ENCODE peak calls at places on chromosomes 3 and 15, in six cellular contexts. D, C, L, F, S and R are unnamed samples.

GRCh38 chr15:31058236-31058962 is 43.1 kb downstream of the TRPM1 start:
- DNase-seq in D (no peak), C (no peak), L (no peak), F (no peak), S (no peak), R (no peak)

GRCh38 chr15:20351448-20351961 is 190.1 kb downstream of the GOLGA6L6 start:
- DNase-seq in D (no peak), C (no peak), L (no peak), F (no peak), S (no peak), R (no peak)

GRCh38 chr3:107082527-107082926 is 294.7 kb upstream of the CCDC54 start:
- DNase-seq in D (no peak), C (no peak), L (no peak), F (no peak), S (no peak), R (no peak)

GRCh38 chr15:73851679-73852078 is 21.7 kb upstream of the TBC1D21 start:
- DNase-seq in D (no peak), C (peak), L (peak), F (peak), S (no peak), R (no peak)

GRCh38 chr3:187795207-187795960 is 50.1 kb upstream of the BCL6 start:
- DNase-seq in D (no peak), C (no peak), L (no peak), F (no peak), S (no peak), R (peak)

GRCh38 chr15:68352401-68353062 is 75.0 kb downstream of the FEM1B start:
- DNase-seq in D (peak), C (no peak), L (no peak), F (no peak), S (no peak), R (no peak)

GRCh38 chr3:120153294-120153693 is 59.0 kb upstream of the GSK3B start:
- DNase-seq in D (no peak), C (no peak), L (no peak), F (peak), S (no peak), R (no peak)

GRCh38 chr3:33392703-33393125 is 47.5 kb downstream of the UBP1 start:
- DNase-seq in D (no peak), C (no peak), L (no peak), F (no peak), S (no peak), R (no peak)

GRCh38 chr3:175246234-175246633 is 387.1 kb downstream of the NAALADL2 start:
- DNase-seq in D (no peak), C (no peak), L (no peak), F (no peak), S (no peak), R (no peak)

GRCh38 chr3:156802827-156803606 is 23.1 kb upstream of the LEKR1 start:
- DNase-seq in D (no peak), C (no peak), L (no peak), F (peak), S (no peak), R (no peak)

GRCh38 chr3:111473550-111473949 is 68.4 kb upstream of the CD96 start:
- DNase-seq in D (no peak), C (no peak), L (no peak), F (peak), S (no peak), R (no peak)

GRCh38 chr3:66437341-66437929 is 63.4 kb downstream of the LRIG1 start:
- DNase-seq in D (no peak), C (no peak), L (no peak), F (no peak), S (no peak), R (no peak)

GRCh38 chr3:77324115-77324514 is 284.2 kb downstream of the ROBO2 start:
- DNase-seq in D (no peak), C (no peak), L (no peak), F (no peak), S (no peak), R (no peak)

GRCh38 chr15:72423256-72423655 is 25.2 kb downstream of the TMEM202 start:
- DNase-seq in D (no peak), C (no peak), L (no peak), F (no peak), S (no peak), R (no peak)

GRCh38 chr3:56019490-56019889 is 448.8 kb downstream of the ERC2 start:
- DNase-seq in D (no peak), C (no peak), L (no peak), F (no peak), S (no peak), R (no peak)

GRCh38 chr3:13233487-13234154 is 160.4 kb upstream of the IQSEC1 start:
- DNase-seq in D (no peak), C (no peak), L (no peak), F (no peak), S (no peak), R (no peak)

GRCh38 chr3:30347679-30348216 is 258.7 kb upstream of the TGFBR2 start:
- DNase-seq in D (no peak), C (no peak), L (peak), F (no peak), S (no peak), R (no peak)

GRCh38 chr3:186248850-186249249 is 113.2 kb downstream of the DGKG start:
- DNase-seq in D (no peak), C (no peak), L (no peak), F (no peak), S (no peak), R (no peak)

GRCh38 chr3:100399341-100400071 is 1.4 kb downstream of the TOMM70 start:
- DNase-seq in D (no peak), C (no peak), L (no peak), F (no peak), S (no peak), R (no peak)

GRCh38 chr15:60358935-60359672 is 38.7 kb downstream of the ANXA2 start:
- DNase-seq in D (no peak), C (no peak), L (no peak), F (no peak), S (no peak), R (no peak)

GRCh38 chr15:101288905-101289513 is 6.0 kb downstream of the SNRPA1 start:
- DNase-seq in D (peak), C (no peak), L (peak), F (peak), S (no peak), R (peak)

GRCh38 chr3:136193273-136194043 is 2.7 kb downstream of the MSL2 start:
- DNase-seq in D (peak), C (no peak), L (no peak), F (peak), S (no peak), R (no peak)

GRCh38 chr3:181487236-181487978 is 224.3 kb upstream of the SOX2 start:
- DNase-seq in D (no peak), C (no peak), L (no peak), F (no peak), S (no peak), R (no peak)

GRCh38 chr3:154086286-154086685 is 34.9 kb upstream of the ARHGEF26 start:
- DNase-seq in D (no peak), C (no peak), L (no peak), F (no peak), S (no peak), R (no peak)

GRCh38 chr3:120498947-120499346 is 48.2 kb upstream of the FSTL1 start:
- DNase-seq in D (no peak), C (no peak), L (no peak), F (peak), S (no peak), R (no peak)

GRCh38 chr3:70539908-70540307 is 227.5 kb upstream of the MDFIC2 start:
- DNase-seq in D (no peak), C (no peak), L (no peak), F (no peak), S (no peak), R (no peak)

GRCh38 chr3:181752202-181752671 is 40.5 kb downstream of the SOX2 start:
- DNase-seq in D (no peak), C (no peak), L (no peak), F (no peak), S (peak), R (no peak)

GRCh38 chr3:117557008-117557407 is 847.4 kb downstream of the TUSC7 start:
- DNase-seq in D (no peak), C (no peak), L (no peak), F (no peak), S (no peak), R (no peak)

GRCh38 chr3:144105542-144105941 is 133.9 kb downstream of the DIPK2A start:
- DNase-seq in D (no peak), C (no peak), L (no peak), F (no peak), S (no peak), R (no peak)

GRCh38 chr3:56878046-56878445 is 76.3 kb upstream of the ARHGEF3 start:
- DNase-seq in D (no peak), C (no peak), L (peak), F (peak), S (peak), R (peak)

GRCh38 chr15:38853608-38854007 is 289.0 kb upstream of the RASGRP1 start:
- DNase-seq in D (no peak), C (peak), L (peak), F (peak), S (no peak), R (no peak)

GRCh38 chr15:92001307-92001706 is 147.8 kb downstream of the SLCO3A1 start:
- DNase-seq in D (no peak), C (no peak), L (no peak), F (peak), S (no peak), R (no peak)

GRCh38 chr3:46931631-46932441 is 44.7 kb downstream of the CCDC12 start:
- DNase-seq in D (no peak), C (no peak), L (no peak), F (no peak), S (no peak), R (no peak)

GRCh38 chr15:42146551-42147430 is 9.6 kb downstream of the PLA2G4F start:
- DNase-seq in D (no peak), C (no peak), L (no peak), F (no peak), S (no peak), R (no peak)

GRCh38 chr3:25547928-25548327 is 116.8 kb downstream of the TOP2B start:
- DNase-seq in D (no peak), C (no peak), L (no peak), F (no peak), S (no peak), R (no peak)

GRCh38 chr3:151213881-151214280 is 10.9 kb upstream of the GPR171 start:
- DNase-seq in D (no peak), C (no peak), L (no peak), F (no peak), S (no peak), R (no peak)